ENCODE peak calls at places on chromosomes 11 and 22, in five cellular contexts. One of them, this sample, is unnamed. For H3K4me1, the result is how much of the 10 kb centered on the place peaks cover.

GRCh38 chr11:16338397-16338796 is 17.9 kb downstream of the SOX6 start:
- ATAC-seq in GM12878: no peak
- ATAC-seq in GM23338: no peak
- ATAC-seq in HepG2: no peak
- ATAC-seq in upper lobe of left lung: no peak
- ATAC-seq in this sample: no peak

GRCh38 chr22:19864538-19865106 is 9.9 kb upstream of the GNB1L start:
- ATAC-seq in GM12878: no peak
- ATAC-seq in GM23338: no peak
- ATAC-seq in HepG2: no peak
- ATAC-seq in upper lobe of left lung: no peak
- ATAC-seq in this sample: no peak

GRCh38 chr22:46660604-46661201 is 40.5 kb downstream of the GRAMD4 start:
- ATAC-seq in GM12878: no peak
- ATAC-seq in GM23338: peak
- ATAC-seq in HepG2: peak
- ATAC-seq in upper lobe of left lung: no peak
- ATAC-seq in this sample: no peak

GRCh38 chr11:134124660-134125451 is 56.0 kb downstream of the JAM3 start:
- ATAC-seq in GM12878: no peak
- ATAC-seq in GM23338: peak
- ATAC-seq in HepG2: peak
- ATAC-seq in upper lobe of left lung: peak
- ATAC-seq in this sample: peak

GRCh38 chr11:46363455-46363920 is 16.2 kb downstream of the DGKZ start:
- ATAC-seq in GM12878: no peak
- ATAC-seq in GM23338: no peak
- ATAC-seq in HepG2: no peak
- ATAC-seq in upper lobe of left lung: peak
- ATAC-seq in this sample: no peak

GRCh38 chr22:27512283-27512761 is 289.2 kb downstream of the MN1 start:
- ATAC-seq in GM12878: no peak
- ATAC-seq in GM23338: no peak
- ATAC-seq in HepG2: no peak
- ATAC-seq in upper lobe of left lung: peak
- ATAC-seq in this sample: peak

GRCh38 chr22:46612904-46613605 is 7.1 kb upstream of the GRAMD4 start:
- ATAC-seq in GM12878: peak
- ATAC-seq in GM23338: peak
- ATAC-seq in HepG2: peak
- ATAC-seq in upper lobe of left lung: peak
- ATAC-seq in this sample: peak

GRCh38 chr11:116742104-116742503 is 30.7 kb downstream of the BUD13 start:
- ATAC-seq in GM12878: no peak
- ATAC-seq in GM23338: peak
- ATAC-seq in HepG2: no peak
- ATAC-seq in upper lobe of left lung: no peak
- ATAC-seq in this sample: no peak

DNA sequence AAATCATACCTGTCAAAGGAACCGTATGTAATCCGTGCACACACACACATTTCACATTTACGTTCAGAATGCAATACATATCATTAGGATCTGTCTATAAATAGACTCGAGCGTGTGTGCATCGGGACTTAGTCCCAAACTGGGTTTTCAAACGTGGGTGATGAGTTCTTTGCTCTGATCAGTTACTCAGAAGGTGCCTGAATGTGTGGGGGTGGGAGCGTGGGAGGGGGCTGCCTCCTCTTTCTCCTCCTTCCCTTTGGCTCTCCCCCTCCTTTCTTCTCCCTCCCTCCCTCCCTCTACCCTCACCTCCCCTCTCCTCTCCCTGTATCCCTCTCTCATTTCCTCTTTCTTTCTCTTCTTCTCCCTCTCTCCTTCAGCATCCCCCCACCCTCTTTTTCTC is 124.3 kb upstream of the HSD17B12 start:
- ATAC-seq in GM12878: no peak
- ATAC-seq in GM23338: no peak
- ATAC-seq in HepG2: no peak
- ATAC-seq in upper lobe of left lung: no peak
- ATAC-seq in this sample: no peak
- TF ChIP-seq POLR2AphosphoS5 in GM12878: no peak
- TF ChIP-seq POLR2AphosphoS5 in GM23338: no peak
- TF ChIP-seq POLR2AphosphoS5 in HepG2: no peak
- TF ChIP-seq POLR2AphosphoS5 in upper lobe of left lung: no peak
- TF ChIP-seq POLR2AphosphoS5 in this sample: no peak

GRCh38 chr11:3838504-3838903 is 2.3 kb downstream of the RHOG start:
- ATAC-seq in GM12878: no peak
- ATAC-seq in GM23338: no peak
- ATAC-seq in HepG2: no peak
- ATAC-seq in upper lobe of left lung: no peak
- ATAC-seq in this sample: no peak
- H3K4me1 ChIP-seq in GM12878: under half
- H3K4me1 ChIP-seq in GM23338: under half
- H3K4me1 ChIP-seq in HepG2: half or more
- H3K4me1 ChIP-seq in upper lobe of left lung: half or more
- H3K4me1 ChIP-seq in this sample: under half

GRCh38 chr11:129985823-129986222 is 16.8 kb downstream of the PRDM10 start:
- ATAC-seq in GM12878: no peak
- ATAC-seq in GM23338: no peak
- ATAC-seq in HepG2: peak
- ATAC-seq in upper lobe of left lung: no peak
- ATAC-seq in this sample: no peak
- TF ChIP-seq POLR2AphosphoS5 in GM12878: no peak
- TF ChIP-seq POLR2AphosphoS5 in GM23338: no peak
- TF ChIP-seq POLR2AphosphoS5 in HepG2: no peak
- TF ChIP-seq POLR2AphosphoS5 in upper lobe of left lung: no peak
- TF ChIP-seq POLR2AphosphoS5 in this sample: no peak

DNA sequence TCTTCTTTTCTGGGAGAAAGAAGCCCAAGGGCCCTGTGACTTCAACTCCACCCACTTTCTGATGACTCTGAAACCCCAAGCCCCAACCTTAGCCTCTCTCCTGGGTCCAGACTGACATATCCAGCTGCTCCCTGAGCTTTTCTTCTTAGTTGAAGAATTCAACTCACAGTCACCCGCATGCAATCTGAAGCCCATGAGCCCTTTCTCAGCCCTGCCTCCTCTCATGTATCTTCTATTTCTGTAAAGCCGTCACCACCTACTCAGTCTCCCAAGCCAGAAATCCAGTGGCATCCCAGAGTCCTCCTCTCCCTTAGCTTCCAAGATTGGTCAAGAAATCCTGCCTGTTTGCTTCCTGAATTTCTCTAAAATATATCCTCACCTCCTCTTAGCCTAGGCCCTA is 7.1 kb upstream of the TMA7B start:
- ATAC-seq in GM12878: no peak
- ATAC-seq in GM23338: no peak
- ATAC-seq in HepG2: no peak
- ATAC-seq in upper lobe of left lung: no peak
- ATAC-seq in this sample: no peak
- H3K4me1 ChIP-seq in GM12878: half or more
- H3K4me1 ChIP-seq in GM23338: under half
- H3K4me1 ChIP-seq in HepG2: under half
- H3K4me1 ChIP-seq in upper lobe of left lung: under half
- H3K4me1 ChIP-seq in this sample: under half

GRCh38 chr11:66126808-66127555 is 56.9 kb downstream of the PACS1 start:
- ATAC-seq in GM12878: peak
- ATAC-seq in GM23338: peak
- ATAC-seq in HepG2: no peak
- ATAC-seq in upper lobe of left lung: peak
- ATAC-seq in this sample: peak
- TF ChIP-seq POLR2AphosphoS5 in GM12878: peak
- TF ChIP-seq POLR2AphosphoS5 in GM23338: no peak
- TF ChIP-seq POLR2AphosphoS5 in HepG2: no peak
- TF ChIP-seq POLR2AphosphoS5 in upper lobe of left lung: no peak
- TF ChIP-seq POLR2AphosphoS5 in this sample: no peak

GRCh38 chr11:15327786-15328231 is 213.1 kb downstream of the INSC start:
- ATAC-seq in GM12878: peak
- ATAC-seq in GM23338: peak
- ATAC-seq in HepG2: peak
- ATAC-seq in upper lobe of left lung: peak
- ATAC-seq in this sample: peak

GRCh38 chr11:15326535-15326934 is 211.8 kb downstream of the INSC start:
- ATAC-seq in GM12878: no peak
- ATAC-seq in GM23338: no peak
- ATAC-seq in HepG2: no peak
- ATAC-seq in upper lobe of left lung: no peak
- ATAC-seq in this sample: no peak
- H3K4me1 ChIP-seq in GM12878: under half
- H3K4me1 ChIP-seq in GM23338: under half
- H3K4me1 ChIP-seq in HepG2: under half
- H3K4me1 ChIP-seq in upper lobe of left lung: under half
- H3K4me1 ChIP-seq in this sample: under half

GRCh38 chr11:776459-777287 is 614 bp downstream of the GATD1 start:
- ATAC-seq in GM12878: peak
- ATAC-seq in GM23338: peak
- ATAC-seq in HepG2: peak
- ATAC-seq in upper lobe of left lung: peak
- ATAC-seq in this sample: peak
- TF ChIP-seq POLR2AphosphoS5 in GM12878: peak
- TF ChIP-seq POLR2AphosphoS5 in GM23338: peak
- TF ChIP-seq POLR2AphosphoS5 in HepG2: no peak
- TF ChIP-seq POLR2AphosphoS5 in upper lobe of left lung: no peak
- TF ChIP-seq POLR2AphosphoS5 in this sample: no peak

DNA sequence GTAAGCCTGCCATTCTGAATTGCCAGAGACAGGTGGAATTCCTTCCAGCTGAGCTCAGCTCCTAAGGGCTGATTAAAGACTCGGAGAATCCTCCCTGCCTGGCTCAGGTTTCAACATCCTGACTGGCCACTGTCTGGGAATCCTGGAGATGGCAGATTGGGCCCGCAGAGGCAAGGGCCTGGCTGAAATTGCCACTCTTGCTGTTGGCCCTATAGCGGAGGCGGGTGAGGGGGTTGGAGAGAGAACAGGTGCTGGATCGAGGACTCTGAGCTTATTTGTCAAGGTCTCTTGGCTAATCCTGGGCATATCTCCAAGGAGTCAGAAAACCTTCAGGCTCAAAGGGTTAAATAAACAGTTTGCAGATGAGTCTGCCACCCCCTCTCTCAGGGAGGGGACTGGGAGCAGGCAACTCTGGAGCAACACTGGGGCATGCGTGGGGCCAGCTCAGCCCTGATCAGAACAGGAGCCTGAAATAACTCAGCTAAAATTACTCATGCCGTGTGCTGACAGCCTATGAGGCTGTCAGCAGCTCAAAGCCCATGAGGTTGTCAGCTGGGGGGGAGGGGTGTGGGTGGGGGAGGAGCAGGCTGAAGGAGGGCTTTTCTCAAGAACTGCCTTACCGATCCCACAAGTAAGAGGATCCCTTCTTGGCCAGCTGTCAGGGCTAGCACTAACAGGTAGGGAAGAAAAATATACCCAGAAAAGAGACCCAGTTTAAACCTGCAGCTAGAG is 14.7 kb upstream of the MFRP start:
- ATAC-seq in GM12878: peak
- ATAC-seq in GM23338: peak
- ATAC-seq in HepG2: peak
- ATAC-seq in upper lobe of left lung: peak
- ATAC-seq in this sample: peak
- H3K4me1 ChIP-seq in GM12878: under half
- H3K4me1 ChIP-seq in GM23338: under half
- H3K4me1 ChIP-seq in HepG2: half or more
- H3K4me1 ChIP-seq in upper lobe of left lung: under half
- H3K4me1 ChIP-seq in this sample: under half

This sample was measured in gastroesophageal sphincter.